ENCODE peak calls at places on chromosomes 13 and 19, in seven cellular contexts. One of them, this sample, is unnamed.

GRCh38 chr19:49056101-49056901 is 1.2 kb downstream of the CGB7 start:
- DNase-seq in upper lobe of left lung: peak; percentile 93
- DNase-seq in body of pancreas: peak; percentile 47
- DNase-seq in IMR-90: peak; percentile 28
- DNase-seq in heart right ventricle: peak; percentile 43
- DNase-seq in Panc1: no peak
- DNase-seq in PC-9: peak; percentile 77
- DNase-seq in this sample: peak; percentile 83

GRCh38 chr19:17933414-17934129 is 757 bp downstream of the CCDC124 start:
- DNase-seq in upper lobe of left lung: no peak
- DNase-seq in body of pancreas: no peak
- DNase-seq in IMR-90: peak; percentile 42
- DNase-seq in heart right ventricle: no peak
- DNase-seq in Panc1: no peak
- DNase-seq in PC-9: peak; percentile 52
- DNase-seq in this sample: no peak

GRCh38 chr19:15285896-15286591 is 46.3 kb downstream of the BRD4 start:
- DNase-seq in upper lobe of left lung: no peak
- DNase-seq in body of pancreas: no peak
- DNase-seq in IMR-90: no peak
- DNase-seq in heart right ventricle: no peak
- DNase-seq in Panc1: no peak
- DNase-seq in PC-9: no peak
- DNase-seq in this sample: no peak

GRCh38 chr13:110876592-110876991 is 38.3 kb downstream of the ANKRD10 start:
- DNase-seq in upper lobe of left lung: no peak
- DNase-seq in body of pancreas: no peak
- DNase-seq in IMR-90: no peak
- DNase-seq in heart right ventricle: no peak
- DNase-seq in Panc1: no peak
- DNase-seq in PC-9: no peak
- DNase-seq in this sample: no peak

GRCh38 chr13:66407159-66407558 is 823.0 kb downstream of the PCDH9 start:
- DNase-seq in upper lobe of left lung: no peak
- DNase-seq in body of pancreas: no peak
- DNase-seq in IMR-90: no peak
- DNase-seq in heart right ventricle: no peak
- DNase-seq in Panc1: no peak
- DNase-seq in PC-9: no peak
- DNase-seq in this sample: no peak

GRCh38 chr19:16470911-16471811 is 609 bp downstream of the EPS15L1 start:
- DNase-seq in upper lobe of left lung: no peak
- DNase-seq in body of pancreas: peak; percentile 48
- DNase-seq in IMR-90: peak; percentile 55
- DNase-seq in heart right ventricle: no peak
- DNase-seq in Panc1: no peak
- DNase-seq in PC-9: peak; percentile 18
- DNase-seq in this sample: peak; percentile 31

GRCh38 chr19:4844348-4845179 is 13.1 kb upstream of the TICAM1 start:
- DNase-seq in upper lobe of left lung: no peak
- DNase-seq in body of pancreas: peak; percentile 43
- DNase-seq in IMR-90: peak; percentile 25
- DNase-seq in heart right ventricle: peak; percentile 49
- DNase-seq in Panc1: no peak
- DNase-seq in PC-9: no peak
- DNase-seq in this sample: no peak

GRCh38 chr13:47546265-47546962 is 454.7 kb downstream of the SUCLA2 start:
- DNase-seq in upper lobe of left lung: no peak
- DNase-seq in body of pancreas: no peak
- DNase-seq in IMR-90: no peak
- DNase-seq in heart right ventricle: peak; percentile 23
- DNase-seq in Panc1: no peak
- DNase-seq in PC-9: no peak
- DNase-seq in this sample: no peak

GRCh38 chr13:25503856-25504255 is 132.1 kb downstream of the ATP8A2 start:
- DNase-seq in upper lobe of left lung: no peak
- DNase-seq in body of pancreas: no peak
- DNase-seq in IMR-90: no peak
- DNase-seq in heart right ventricle: no peak
- DNase-seq in Panc1: no peak
- DNase-seq in PC-9: no peak
- DNase-seq in this sample: no peak

GRCh38 chr13:80361883-80362327 is 21.0 kb upstream of the SPRY2 start:
- DNase-seq in upper lobe of left lung: no peak
- DNase-seq in body of pancreas: no peak
- DNase-seq in IMR-90: no peak
- DNase-seq in heart right ventricle: no peak
- DNase-seq in Panc1: no peak
- DNase-seq in PC-9: no peak
- DNase-seq in this sample: peak; percentile 42

GRCh38 chr13:46604226-46604968 is 51.4 kb downstream of the LRCH1 start:
- DNase-seq in upper lobe of left lung: no peak
- DNase-seq in body of pancreas: no peak
- DNase-seq in IMR-90: no peak
- DNase-seq in heart right ventricle: no peak
- DNase-seq in Panc1: no peak
- DNase-seq in PC-9: no peak
- DNase-seq in this sample: peak; percentile 54

GRCh38 chr13:50909605-50910482 is at the start of gene RNASEH2B:
- DNase-seq in upper lobe of left lung: peak; percentile 96
- DNase-seq in body of pancreas: peak; percentile 70
- DNase-seq in IMR-90: peak; percentile 40
- DNase-seq in heart right ventricle: peak; percentile 63
- DNase-seq in Panc1: no peak
- DNase-seq in PC-9: peak; percentile 71
- DNase-seq in this sample: peak; percentile 85

GRCh38 chr19:7119582-7119981 is 50.1 kb downstream of the ZNF557 start:
- DNase-seq in upper lobe of left lung: peak; percentile 25
- DNase-seq in body of pancreas: no peak
- DNase-seq in IMR-90: no peak
- DNase-seq in heart right ventricle: no peak
- DNase-seq in Panc1: no peak
- DNase-seq in PC-9: no peak
- DNase-seq in this sample: no peak

GRCh38 chr19:48400018-48400742 is 6.7 kb downstream of the GRIN2D start:
- DNase-seq in upper lobe of left lung: no peak
- DNase-seq in body of pancreas: no peak
- DNase-seq in IMR-90: peak; percentile 55
- DNase-seq in heart right ventricle: peak; percentile 49
- DNase-seq in Panc1: no peak
- DNase-seq in PC-9: peak; percentile 31
- DNase-seq in this sample: peak; percentile 81

GRCh38 chr13:24261566-24261965 is 47.8 kb upstream of the C1QTNF9 start:
- DNase-seq in upper lobe of left lung: no peak
- DNase-seq in body of pancreas: no peak
- DNase-seq in IMR-90: no peak
- DNase-seq in heart right ventricle: no peak
- DNase-seq in Panc1: no peak
- DNase-seq in PC-9: no peak
- DNase-seq in this sample: no peak

GRCh38 chr13:37132211-37132610 is 26.7 kb upstream of the CSNK1A1L start:
- DNase-seq in upper lobe of left lung: no peak
- DNase-seq in body of pancreas: no peak
- DNase-seq in IMR-90: no peak
- DNase-seq in heart right ventricle: no peak
- DNase-seq in Panc1: no peak
- DNase-seq in PC-9: no peak
- DNase-seq in this sample: no peak

GRCh38 chr19:1851581-1852293 is 3.5 kb upstream of the REXO1 start:
- DNase-seq in upper lobe of left lung: peak; percentile 85
- DNase-seq in body of pancreas: no peak
- DNase-seq in IMR-90: no peak
- DNase-seq in heart right ventricle: no peak
- DNase-seq in Panc1: no peak
- DNase-seq in PC-9: no peak
- DNase-seq in this sample: no peak

GRCh38 chr19:15672580-15673175 is at the start of gene CYP4F12:
- DNase-seq in upper lobe of left lung: peak; percentile 86
- DNase-seq in body of pancreas: peak; percentile 60
- DNase-seq in IMR-90: no peak
- DNase-seq in heart right ventricle: peak; percentile 88
- DNase-seq in Panc1: no peak
- DNase-seq in PC-9: peak; percentile 92
- DNase-seq in this sample: no peak

GRCh38 chr19:17946965-17947784 is 14.4 kb downstream of the CCDC124 start:
- DNase-seq in upper lobe of left lung: no peak
- DNase-seq in body of pancreas: peak; percentile 18
- DNase-seq in IMR-90: no peak
- DNase-seq in heart right ventricle: no peak
- DNase-seq in Panc1: no peak
- DNase-seq in PC-9: no peak
- DNase-seq in this sample: peak; percentile 28

GRCh38 chr19:50777830-50778303 is 7.6 kb downstream of the GPR32 start:
- DNase-seq in upper lobe of left lung: peak; percentile 78
- DNase-seq in body of pancreas: no peak
- DNase-seq in IMR-90: peak; percentile 14
- DNase-seq in heart right ventricle: no peak
- DNase-seq in Panc1: no peak
- DNase-seq in PC-9: no peak
- DNase-seq in this sample: no peak

DNA sequence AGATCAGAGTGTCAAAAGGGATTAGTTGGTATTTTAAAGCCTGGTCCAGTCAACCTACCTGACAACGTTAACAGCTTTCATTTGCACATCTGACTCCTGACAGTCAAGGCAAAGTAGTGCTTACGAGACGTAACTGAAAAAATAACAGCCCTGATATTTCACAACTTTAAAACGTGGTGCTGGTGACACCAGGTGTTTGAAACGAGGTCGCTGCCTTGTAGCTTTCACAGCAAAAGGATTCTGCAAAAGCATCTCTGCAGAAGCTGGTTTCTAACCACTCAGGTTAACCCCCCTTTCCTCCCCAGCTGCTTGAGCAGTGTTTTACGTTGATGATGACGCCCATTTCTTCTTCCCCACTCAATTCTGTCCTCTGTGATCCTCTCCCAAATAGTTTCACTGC is 23.3 kb downstream of the GGACT start:
- DNase-seq in upper lobe of left lung: no peak
- DNase-seq in body of pancreas: no peak
- DNase-seq in IMR-90: no peak
- DNase-seq in heart right ventricle: no peak
- DNase-seq in Panc1: no peak
- DNase-seq in PC-9: no peak
- DNase-seq in this sample: no peak
- TF ChIP-seq CTCF in upper lobe of left lung: no peak
- TF ChIP-seq CTCF in body of pancreas: no peak
- TF ChIP-seq CTCF in IMR-90: no peak
- TF ChIP-seq CTCF in heart right ventricle: no peak
- TF ChIP-seq CTCF in Panc1: no peak
- TF ChIP-seq CTCF in PC-9: no peak
- TF ChIP-seq CTCF in this sample: no peak

GRCh38 chr19:41927810-41928192 is 448 bp downstream of the ERFL start:
- DNase-seq in upper lobe of left lung: peak; percentile 85
- DNase-seq in body of pancreas: no peak
- DNase-seq in IMR-90: no peak
- DNase-seq in heart right ventricle: no peak
- DNase-seq in Panc1: no peak
- DNase-seq in PC-9: no peak
- DNase-seq in this sample: no peak
- H3K4me3 ChIP-seq in upper lobe of left lung: peak overlapping the region; percentile 46
- H3K4me3 ChIP-seq in body of pancreas: no peak overlapping the region
- H3K4me3 ChIP-seq in IMR-90: peak overlapping the region; percentile 43
- H3K4me3 ChIP-seq in heart right ventricle: peak overlapping the region; percentile 55
- H3K4me3 ChIP-seq in Panc1: peak overlapping the region; percentile 53
- H3K4me3 ChIP-seq in PC-9: peak overlapping the region; percentile 59
- H3K4me3 ChIP-seq in this sample: peak overlapping the region; percentile 59

GRCh38 chr19:3275583-3276340 is 51.3 kb downstream of the CELF5 start:
- DNase-seq in upper lobe of left lung: peak; percentile 88
- DNase-seq in body of pancreas: peak; percentile 80
- DNase-seq in IMR-90: peak; percentile 60
- DNase-seq in heart right ventricle: peak; percentile 40
- DNase-seq in Panc1: no peak
- DNase-seq in PC-9: peak; percentile 78
- DNase-seq in this sample: peak; percentile 68
- H3K9me3 ChIP-seq in upper lobe of left lung: peaks cover 13% of the 10 kb centered on the region
- H3K9me3 ChIP-seq in body of pancreas: peaks cover 3% of the 10 kb centered on the region
- H3K9me3 ChIP-seq in IMR-90: peaks cover 6% of the 10 kb centered on the region
- H3K9me3 ChIP-seq in heart right ventricle: peaks cover 6% of the 10 kb centered on the region
- H3K9me3 ChIP-seq in Panc1: no peaks in the 10 kb centered on the region
- H3K9me3 ChIP-seq in PC-9: no peaks in the 10 kb centered on the region
- H3K9me3 ChIP-seq in this sample: peaks cover 9% of the 10 kb centered on the region

DNA sequence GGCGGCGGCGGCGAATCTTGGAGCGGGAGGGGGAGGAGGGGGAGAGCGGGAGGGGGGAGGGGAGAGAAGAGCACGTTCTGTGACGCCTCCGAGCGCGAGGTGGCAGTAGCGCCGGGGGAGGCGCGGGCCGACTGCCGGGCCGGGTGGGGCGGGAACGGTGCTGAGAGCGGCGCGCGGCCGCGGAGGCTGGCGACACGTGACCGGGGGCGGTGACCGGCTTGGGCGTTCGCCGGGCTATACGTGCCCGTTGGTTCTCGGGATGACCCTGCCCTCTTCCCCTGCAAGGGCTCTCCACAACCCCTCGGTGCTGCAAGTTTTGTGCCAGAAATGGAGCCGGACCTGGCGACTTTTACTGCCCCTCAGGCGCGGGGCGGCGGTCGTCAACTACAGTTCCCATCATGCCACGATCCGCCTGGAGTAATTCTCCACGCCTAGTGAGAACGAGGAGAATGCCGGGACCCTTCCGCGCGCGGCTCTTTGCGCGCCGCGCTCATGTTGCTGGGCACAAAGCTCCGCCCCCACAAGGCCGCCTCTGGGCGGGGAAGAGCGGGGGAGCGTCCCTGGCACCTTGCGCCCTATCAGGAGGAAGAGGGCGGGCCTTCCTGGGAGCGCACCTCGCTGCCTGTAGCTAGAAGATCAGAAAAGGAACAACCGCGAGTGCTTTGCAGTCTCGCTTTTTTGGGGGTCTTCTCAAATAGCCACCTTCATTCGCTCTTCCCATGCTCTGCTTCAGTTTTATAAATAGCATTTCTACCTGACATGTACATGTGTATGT is at the start of gene KPNA3:
- DNase-seq in upper lobe of left lung: peak; percentile 99
- DNase-seq in body of pancreas: peak; percentile 97
- DNase-seq in IMR-90: peak; percentile 96
- DNase-seq in heart right ventricle: peak; percentile 95
- DNase-seq in Panc1: peak; percentile 75
- DNase-seq in PC-9: peak; percentile 93
- DNase-seq in this sample: peak; percentile 97
- TF ChIP-seq CTCF in upper lobe of left lung: peak; percentile 16
- TF ChIP-seq CTCF in body of pancreas: peak; percentile 28
- TF ChIP-seq CTCF in IMR-90: no peak
- TF ChIP-seq CTCF in heart right ventricle: peak; percentile 46
- TF ChIP-seq CTCF in Panc1: peak; percentile 58
- TF ChIP-seq CTCF in PC-9: no peak
- TF ChIP-seq CTCF in this sample: peak; percentile 37